ENCODE peak calls at places on chromosomes 11 and 22, in eight cellular contexts. E, U, I, Q, R, D, N and V are unnamed samples.

GRCh38 chr22:23856721-23857605 is 712 bp upstream of the SLC2A11 start:
- DNase-seq in N (no peak), U (no peak), I (peak; percentile 49), E (no peak), D (no peak), R (no peak), Q (peak; percentile 66), V (peak; percentile 74)

GRCh38 chr11:93131709-93132108 is 66.1 kb downstream of the SLC36A4 start:
- DNase-seq in I (no peak), D (no peak), Q (no peak), N (no peak), E (no peak), R (no peak), U (no peak), V (no peak)

GRCh38 chr11:47688101-47688500 is 27.1 kb downstream of the AGBL2 start:
- DNase-seq in E (no peak), D (no peak), U (no peak), Q (no peak), R (no peak), I (no peak), N (no peak), V (no peak)

GRCh38 chr11:74371269-74372039 is 26.8 kb downstream of the PGM2L1 start:
- DNase-seq in N (no peak), I (no peak), E (no peak), D (no peak), R (no peak), Q (no peak), U (no peak), V (no peak)

GRCh38 chr11:47340010-47340409 is 12.5 kb downstream of the MYBPC3 start:
- DNase-seq in U (no peak), I (no peak), D (no peak), R (no peak), E (no peak), Q (no peak), N (no peak), V (no peak)

GRCh38 chr11:112852141-112852853 is 108.9 kb upstream of the NCAM1 start:
- DNase-seq in Q (no peak), U (no peak), E (no peak), D (no peak), R (no peak), I (no peak), N (no peak), V (no peak)

GRCh38 chr11:8256271-8257002 is 7.2 kb downstream of the LMO1 start:
- DNase-seq in U (no peak), E (no peak), N (no peak), I (no peak), D (no peak), Q (peak; percentile 15), R (no peak), V (no peak)

GRCh38 chr22:35961480-35961902 is 67.1 kb downstream of the RBFOX2 start:
- DNase-seq in E (no peak), I (no peak), D (no peak), N (peak; percentile 55), U (peak; percentile 20), R (no peak), Q (no peak), V (no peak)

GRCh38 chr11:93903989-93904388 is 53.6 kb upstream of the VSTM5 start:
- DNase-seq in U (no peak), I (no peak), N (no peak), D (no peak), Q (no peak), E (no peak), R (no peak), V (no peak)

GRCh38 chr11:1205987-1206331 is 16.9 kb upstream of the MUC5B start:
- DNase-seq in N (no peak), Q (peak; percentile 26), E (no peak), U (no peak), I (no peak), D (no peak), R (no peak), V (no peak)

GRCh38 chr11:111937859-111938258 is 716 bp downstream of the DIXDC1 start:
- DNase-seq in E (no peak), U (no peak), R (no peak), I (no peak), Q (no peak), N (no peak), D (no peak), V (no peak)

GRCh38 chr11:460331-461199 is 10.5 kb downstream of the PTDSS2 start:
- DNase-seq in E (no peak), D (no peak), N (no peak), U (peak; percentile 73), Q (no peak), I (no peak), R (no peak), V (no peak)

GRCh38 chr11:73322111-73322985 is 14.3 kb downstream of the ARHGEF17 start:
- DNase-seq in R (no peak), I (no peak), Q (no peak), D (peak; percentile 37), N (no peak), U (no peak), E (no peak), V (no peak)

GRCh38 chr22:26707090-26707489 is 49.7 kb downstream of the MIAT start:
- DNase-seq in D (no peak), E (no peak), N (no peak), R (no peak), Q (no peak), I (no peak), U (no peak), V (no peak)

GRCh38 chr11:119432484-119433368 is 9.8 kb upstream of the THY1 start:
- DNase-seq in I (no peak), D (no peak), E (no peak), N (peak; percentile 80), U (no peak), R (no peak), Q (no peak), V (no peak)

GRCh38 chr11:26231252-26231661 is 100.7 kb upstream of the ANO3 start:
- DNase-seq in D (no peak), R (no peak), U (no peak), E (no peak), I (no peak), N (peak; percentile 58), Q (no peak), V (no peak)

GRCh38 chr22:30969532-30970355 is 679 bp downstream of the TUG1 start:
- DNase-seq in R (peak; percentile 24), D (peak; percentile 37), N (peak; percentile 3), Q (peak; percentile 75), E (no peak), U (peak; percentile 38), I (peak; percentile 40), V (peak; percentile 33)

GRCh38 chr11:118834428-118835028 is 43.6 kb upstream of the DDX6 start:
- DNase-seq in D (no peak), N (no peak), U (no peak), E (no peak), Q (no peak), R (no peak), I (peak; percentile 48), V (no peak)

GRCh38 chr11:20056109-20057054 is 103.9 kb downstream of the DBX1 start:
- DNase-seq in Q (no peak), E (no peak), I (no peak), U (no peak), N (no peak), D (no peak), R (no peak), V (no peak)

GRCh38 chr22:43188829-43189545 is 2.1 kb upstream of the TTLL12 start:
- DNase-seq in I (no peak), Q (no peak), U (no peak), N (no peak), D (no peak), R (no peak), E (no peak), V (no peak)

GRCh38 chr11:105719073-105719846 is 109.4 kb downstream of the GRIA4 start:
- DNase-seq in Q (no peak), U (no peak), N (no peak), E (no peak), I (no peak), D (no peak), R (no peak), V (no peak)

GRCh38 chr11:12287009-12287373 is 90.4 kb upstream of the PARVA start:
- DNase-seq in N (peak; percentile 93), I (no peak), R (no peak), E (peak; percentile 48), U (no peak), Q (no peak), D (no peak), V (no peak)

GRCh38 chr11:70378506-70379134 is 19.7 kb upstream of the CTTN start:
- DNase-seq in R (no peak), U (no peak), D (no peak), Q (no peak), N (no peak), E (no peak), I (no peak), V (no peak)

GRCh38 chr11:124717786-124718634 is 21.7 kb upstream of the NRGN start:
- DNase-seq in N (no peak), I (peak; percentile 12), Q (no peak), U (peak; percentile 56), D (no peak), E (no peak), R (no peak), V (no peak)

GRCh38 chr11:102473543-102473942 is 21.0 kb upstream of the TMEM123 start:
- DNase-seq in E (no peak), Q (peak; percentile 75), R (no peak), D (no peak), I (peak; percentile 5), U (no peak), N (no peak), V (no peak)

GRCh38 chr22:36027579-36027959 is 1.1 kb downstream of the RBFOX2 start:
- DNase-seq in N (no peak), R (no peak), D (no peak), I (no peak), E (peak; percentile 10), Q (no peak), U (no peak), V (no peak)

GRCh38 chr11:17700991-17701390 is 18.4 kb upstream of the MYOD1 start:
- DNase-seq in R (no peak), U (no peak), Q (no peak), N (no peak), D (no peak), I (no peak), E (no peak), V (no peak)

GRCh38 chr11:116257092-116257491 is 515.7 kb downstream of the BUD13 start:
- DNase-seq in N (no peak), U (no peak), R (no peak), Q (no peak), I (no peak), D (no peak), E (no peak), V (no peak)

GRCh38 chr11:72113170-72113808 is 794 bp upstream of the ANAPC15 start:
- DNase-seq in N (peak; percentile 77), R (no peak), E (no peak), D (no peak), Q (no peak), U (no peak), I (no peak), V (no peak)

GRCh38 chr22:28229566-28230483 is 310.8 kb upstream of the PITPNB start:
- DNase-seq in E (no peak), Q (no peak), I (no peak), D (no peak), N (peak; percentile 67), R (no peak), U (no peak), V (no peak)

GRCh38 chr22:22060200-22061084 is 77.9 kb upstream of the TOP3B start:
- DNase-seq in E (peak; percentile 53), Q (peak; percentile 63), U (peak; percentile 36), N (no peak), I (peak; percentile 80), R (peak; percentile 20), D (peak; percentile 25), V (peak; percentile 68)

GRCh38 chr11:96097844-96098421 is 174.0 kb upstream of the MTMR2 start:
- DNase-seq in Q (peak; percentile 51), N (no peak), R (no peak), D (no peak), E (no peak), I (no peak), U (no peak), V (no peak)

GRCh38 chr11:44817207-44817944 is 90.6 kb downstream of the TSPAN18 start:
- DNase-seq in D (no peak), U (no peak), E (no peak), N (peak; percentile 81), R (no peak), Q (no peak), I (no peak), V (no peak)

GRCh38 chr11:57310630-57311086 is 14.1 kb downstream of the TNKS1BP1 start:
- DNase-seq in E (peak; percentile 80), Q (no peak), I (no peak), R (no peak), D (no peak), N (no peak), U (no peak), V (no peak)